ENCODE peak calls at places on chromosomes 16 and 17, in seven cellular contexts. One of them, this sample, is unnamed.

GRCh38 chr17:40490289-40490853 is 11.1 kb downstream of the TNS4 start:
- DNase-seq in stimulated activated naive B cell treated with anti-CD40 and anti-IgM and Interleukin-4, amounts not matched to agents 10 μg/mL and 1 μg/mL and 100 μg/mL, for 72 hours: no peak
- DNase-seq in stimulated activated naive CD4-positive, alpha-beta T cell treated with Interleukin-2 at 50 U/mL for 16 hours: peak; percentile 19
- DNase-seq in CD8-positive, alpha-beta memory T cell: no peak
- DNase-seq in anterior cingulate cortex: no peak
- DNase-seq in ELR: no peak
- DNase-seq in SHP77 treated with DMSO at 0.1 percent for 48 hours: no peak
- DNase-seq in this sample: no peak

GRCh38 chr17:1906622-1907021 is 76.8 kb downstream of the RPA1 start:
- DNase-seq in stimulated activated naive B cell treated with anti-CD40 and anti-IgM and Interleukin-4, amounts not matched to agents 10 μg/mL and 1 μg/mL and 100 μg/mL, for 72 hours: no peak
- DNase-seq in stimulated activated naive CD4-positive, alpha-beta T cell treated with Interleukin-2 at 50 U/mL for 16 hours: no peak
- DNase-seq in CD8-positive, alpha-beta memory T cell: no peak
- DNase-seq in anterior cingulate cortex: no peak
- DNase-seq in ELR: peak; percentile 7
- DNase-seq in SHP77 treated with DMSO at 0.1 percent for 48 hours: no peak
- DNase-seq in this sample: no peak

GRCh38 chr16:89945654-89946053 is 2.9 kb upstream of the DEF8 start:
- DNase-seq in stimulated activated naive B cell treated with anti-CD40 and anti-IgM and Interleukin-4, amounts not matched to agents 10 μg/mL and 1 μg/mL and 100 μg/mL, for 72 hours: no peak
- DNase-seq in stimulated activated naive CD4-positive, alpha-beta T cell treated with Interleukin-2 at 50 U/mL for 16 hours: no peak
- DNase-seq in CD8-positive, alpha-beta memory T cell: no peak
- DNase-seq in anterior cingulate cortex: no peak
- DNase-seq in ELR: no peak
- DNase-seq in SHP77 treated with DMSO at 0.1 percent for 48 hours: peak; percentile 10
- DNase-seq in this sample: no peak

GRCh38 chr17:57574040-57574513 is 171.0 kb downstream of the CCDC182 start:
- DNase-seq in stimulated activated naive B cell treated with anti-CD40 and anti-IgM and Interleukin-4, amounts not matched to agents 10 μg/mL and 1 μg/mL and 100 μg/mL, for 72 hours: no peak
- DNase-seq in stimulated activated naive CD4-positive, alpha-beta T cell treated with Interleukin-2 at 50 U/mL for 16 hours: no peak
- DNase-seq in CD8-positive, alpha-beta memory T cell: no peak
- DNase-seq in anterior cingulate cortex: no peak
- DNase-seq in ELR: no peak
- DNase-seq in SHP77 treated with DMSO at 0.1 percent for 48 hours: no peak
- DNase-seq in this sample: no peak

GRCh38 chr17:36183001-36183810 is 6.8 kb upstream of the TBC1D3B start:
- DNase-seq in stimulated activated naive B cell treated with anti-CD40 and anti-IgM and Interleukin-4, amounts not matched to agents 10 μg/mL and 1 μg/mL and 100 μg/mL, for 72 hours: no peak
- DNase-seq in stimulated activated naive CD4-positive, alpha-beta T cell treated with Interleukin-2 at 50 U/mL for 16 hours: peak; percentile 12
- DNase-seq in CD8-positive, alpha-beta memory T cell: no peak
- DNase-seq in anterior cingulate cortex: no peak
- DNase-seq in ELR: peak; percentile 61
- DNase-seq in SHP77 treated with DMSO at 0.1 percent for 48 hours: no peak
- DNase-seq in this sample: peak; percentile 95

GRCh38 chr17:29179232-29180036 is 764 bp downstream of the MYO18A start:
- DNase-seq in stimulated activated naive B cell treated with anti-CD40 and anti-IgM and Interleukin-4, amounts not matched to agents 10 μg/mL and 1 μg/mL and 100 μg/mL, for 72 hours: no peak
- DNase-seq in stimulated activated naive CD4-positive, alpha-beta T cell treated with Interleukin-2 at 50 U/mL for 16 hours: no peak
- DNase-seq in CD8-positive, alpha-beta memory T cell: no peak
- DNase-seq in anterior cingulate cortex: no peak
- DNase-seq in ELR: peak; percentile 60
- DNase-seq in SHP77 treated with DMSO at 0.1 percent for 48 hours: peak; percentile 17
- DNase-seq in this sample: peak; percentile 80

GRCh38 chr16:23378256-23378655 is 74.7 kb downstream of the COG7 start:
- DNase-seq in stimulated activated naive B cell treated with anti-CD40 and anti-IgM and Interleukin-4, amounts not matched to agents 10 μg/mL and 1 μg/mL and 100 μg/mL, for 72 hours: no peak
- DNase-seq in stimulated activated naive CD4-positive, alpha-beta T cell treated with Interleukin-2 at 50 U/mL for 16 hours: no peak
- DNase-seq in CD8-positive, alpha-beta memory T cell: no peak
- DNase-seq in anterior cingulate cortex: no peak
- DNase-seq in ELR: no peak
- DNase-seq in SHP77 treated with DMSO at 0.1 percent for 48 hours: no peak
- DNase-seq in this sample: no peak

GRCh38 chr17:75876938-75877751 is 1.2 kb downstream of the TRIM47 start:
- DNase-seq in stimulated activated naive B cell treated with anti-CD40 and anti-IgM and Interleukin-4, amounts not matched to agents 10 μg/mL and 1 μg/mL and 100 μg/mL, for 72 hours: no peak
- DNase-seq in stimulated activated naive CD4-positive, alpha-beta T cell treated with Interleukin-2 at 50 U/mL for 16 hours: peak; percentile 24
- DNase-seq in CD8-positive, alpha-beta memory T cell: no peak
- DNase-seq in anterior cingulate cortex: peak; percentile 61
- DNase-seq in ELR: peak; percentile 98
- DNase-seq in SHP77 treated with DMSO at 0.1 percent for 48 hours: peak; percentile 50
- DNase-seq in this sample: peak; percentile 56

GRCh38 chr17:15462962-15463361 is 4.5 kb downstream of the CDRT4 start:
- DNase-seq in stimulated activated naive B cell treated with anti-CD40 and anti-IgM and Interleukin-4, amounts not matched to agents 10 μg/mL and 1 μg/mL and 100 μg/mL, for 72 hours: no peak
- DNase-seq in stimulated activated naive CD4-positive, alpha-beta T cell treated with Interleukin-2 at 50 U/mL for 16 hours: no peak
- DNase-seq in CD8-positive, alpha-beta memory T cell: no peak
- DNase-seq in anterior cingulate cortex: no peak
- DNase-seq in ELR: no peak
- DNase-seq in SHP77 treated with DMSO at 0.1 percent for 48 hours: no peak
- DNase-seq in this sample: no peak

GRCh38 chr16:87747626-87748025 is 18.2 kb downstream of the KLHDC4 start:
- DNase-seq in stimulated activated naive B cell treated with anti-CD40 and anti-IgM and Interleukin-4, amounts not matched to agents 10 μg/mL and 1 μg/mL and 100 μg/mL, for 72 hours: no peak
- DNase-seq in stimulated activated naive CD4-positive, alpha-beta T cell treated with Interleukin-2 at 50 U/mL for 16 hours: no peak
- DNase-seq in CD8-positive, alpha-beta memory T cell: no peak
- DNase-seq in anterior cingulate cortex: no peak
- DNase-seq in ELR: no peak
- DNase-seq in SHP77 treated with DMSO at 0.1 percent for 48 hours: no peak
- DNase-seq in this sample: peak; percentile 56

GRCh38 chr17:79872762-79873161 is 33.5 kb upstream of the CBX4 start:
- DNase-seq in stimulated activated naive B cell treated with anti-CD40 and anti-IgM and Interleukin-4, amounts not matched to agents 10 μg/mL and 1 μg/mL and 100 μg/mL, for 72 hours: no peak
- DNase-seq in stimulated activated naive CD4-positive, alpha-beta T cell treated with Interleukin-2 at 50 U/mL for 16 hours: no peak
- DNase-seq in CD8-positive, alpha-beta memory T cell: no peak
- DNase-seq in anterior cingulate cortex: no peak
- DNase-seq in ELR: no peak
- DNase-seq in SHP77 treated with DMSO at 0.1 percent for 48 hours: no peak
- DNase-seq in this sample: no peak

GRCh38 chr17:4625181-4625601 is 16.3 kb downstream of the ALOX15 start:
- DNase-seq in stimulated activated naive B cell treated with anti-CD40 and anti-IgM and Interleukin-4, amounts not matched to agents 10 μg/mL and 1 μg/mL and 100 μg/mL, for 72 hours: no peak
- DNase-seq in stimulated activated naive CD4-positive, alpha-beta T cell treated with Interleukin-2 at 50 U/mL for 16 hours: no peak
- DNase-seq in CD8-positive, alpha-beta memory T cell: no peak
- DNase-seq in anterior cingulate cortex: no peak
- DNase-seq in ELR: no peak
- DNase-seq in SHP77 treated with DMSO at 0.1 percent for 48 hours: no peak
- DNase-seq in this sample: no peak

GRCh38 chr16:12601290-12601900 is 202.3 kb downstream of the CPPED1 start:
- DNase-seq in stimulated activated naive B cell treated with anti-CD40 and anti-IgM and Interleukin-4, amounts not matched to agents 10 μg/mL and 1 μg/mL and 100 μg/mL, for 72 hours: no peak
- DNase-seq in stimulated activated naive CD4-positive, alpha-beta T cell treated with Interleukin-2 at 50 U/mL for 16 hours: no peak
- DNase-seq in CD8-positive, alpha-beta memory T cell: no peak
- DNase-seq in anterior cingulate cortex: no peak
- DNase-seq in ELR: no peak
- DNase-seq in SHP77 treated with DMSO at 0.1 percent for 48 hours: no peak
- DNase-seq in this sample: no peak

GRCh38 chr17:8873801-8874715 is 6.6 kb upstream of the PIK3R6 start:
- DNase-seq in stimulated activated naive B cell treated with anti-CD40 and anti-IgM and Interleukin-4, amounts not matched to agents 10 μg/mL and 1 μg/mL and 100 μg/mL, for 72 hours: no peak
- DNase-seq in stimulated activated naive CD4-positive, alpha-beta T cell treated with Interleukin-2 at 50 U/mL for 16 hours: no peak
- DNase-seq in CD8-positive, alpha-beta memory T cell: no peak
- DNase-seq in anterior cingulate cortex: no peak
- DNase-seq in ELR: no peak
- DNase-seq in SHP77 treated with DMSO at 0.1 percent for 48 hours: no peak
- DNase-seq in this sample: no peak

GRCh38 chr17:41782142-41782541 is 4.4 kb downstream of the JUP start:
- DNase-seq in stimulated activated naive B cell treated with anti-CD40 and anti-IgM and Interleukin-4, amounts not matched to agents 10 μg/mL and 1 μg/mL and 100 μg/mL, for 72 hours: no peak
- DNase-seq in stimulated activated naive CD4-positive, alpha-beta T cell treated with Interleukin-2 at 50 U/mL for 16 hours: no peak
- DNase-seq in CD8-positive, alpha-beta memory T cell: no peak
- DNase-seq in anterior cingulate cortex: no peak
- DNase-seq in ELR: no peak
- DNase-seq in SHP77 treated with DMSO at 0.1 percent for 48 hours: no peak
- DNase-seq in this sample: no peak

GRCh38 chr17:49779730-49780220 is 8.7 kb upstream of the KAT7 start:
- DNase-seq in stimulated activated naive B cell treated with anti-CD40 and anti-IgM and Interleukin-4, amounts not matched to agents 10 μg/mL and 1 μg/mL and 100 μg/mL, for 72 hours: no peak
- DNase-seq in stimulated activated naive CD4-positive, alpha-beta T cell treated with Interleukin-2 at 50 U/mL for 16 hours: no peak
- DNase-seq in CD8-positive, alpha-beta memory T cell: peak; percentile 13
- DNase-seq in anterior cingulate cortex: no peak
- DNase-seq in ELR: peak; percentile 87
- DNase-seq in SHP77 treated with DMSO at 0.1 percent for 48 hours: peak; percentile 12
- DNase-seq in this sample: peak; percentile 28

GRCh38 chr16:85169333-85170065 is 57.2 kb upstream of the CIBAR2 start:
- DNase-seq in stimulated activated naive B cell treated with anti-CD40 and anti-IgM and Interleukin-4, amounts not matched to agents 10 μg/mL and 1 μg/mL and 100 μg/mL, for 72 hours: no peak
- DNase-seq in stimulated activated naive CD4-positive, alpha-beta T cell treated with Interleukin-2 at 50 U/mL for 16 hours: no peak
- DNase-seq in CD8-positive, alpha-beta memory T cell: no peak
- DNase-seq in anterior cingulate cortex: no peak
- DNase-seq in ELR: peak; percentile 58
- DNase-seq in SHP77 treated with DMSO at 0.1 percent for 48 hours: no peak
- DNase-seq in this sample: peak; percentile 41

GRCh38 chr16:21053595-21053994 is 97.1 kb downstream of the DNAH3 start:
- DNase-seq in stimulated activated naive B cell treated with anti-CD40 and anti-IgM and Interleukin-4, amounts not matched to agents 10 μg/mL and 1 μg/mL and 100 μg/mL, for 72 hours: no peak
- DNase-seq in stimulated activated naive CD4-positive, alpha-beta T cell treated with Interleukin-2 at 50 U/mL for 16 hours: no peak
- DNase-seq in CD8-positive, alpha-beta memory T cell: no peak
- DNase-seq in anterior cingulate cortex: no peak
- DNase-seq in ELR: no peak
- DNase-seq in SHP77 treated with DMSO at 0.1 percent for 48 hours: no peak
- DNase-seq in this sample: no peak

GRCh38 chr16:35598696-35599332 is 2139.4 kb downstream of the TP53TG3F start:
- DNase-seq in stimulated activated naive B cell treated with anti-CD40 and anti-IgM and Interleukin-4, amounts not matched to agents 10 μg/mL and 1 μg/mL and 100 μg/mL, for 72 hours: no peak
- DNase-seq in stimulated activated naive CD4-positive, alpha-beta T cell treated with Interleukin-2 at 50 U/mL for 16 hours: no peak
- DNase-seq in CD8-positive, alpha-beta memory T cell: no peak
- DNase-seq in anterior cingulate cortex: no peak
- DNase-seq in ELR: no peak
- DNase-seq in SHP77 treated with DMSO at 0.1 percent for 48 hours: peak; percentile 77
- DNase-seq in this sample: no peak

GRCh38 chr17:7133916-7134315 is 19.3 kb upstream of the ASGR2 start:
- DNase-seq in stimulated activated naive B cell treated with anti-CD40 and anti-IgM and Interleukin-4, amounts not matched to agents 10 μg/mL and 1 μg/mL and 100 μg/mL, for 72 hours: no peak
- DNase-seq in stimulated activated naive CD4-positive, alpha-beta T cell treated with Interleukin-2 at 50 U/mL for 16 hours: no peak
- DNase-seq in CD8-positive, alpha-beta memory T cell: no peak
- DNase-seq in anterior cingulate cortex: no peak
- DNase-seq in ELR: no peak
- DNase-seq in SHP77 treated with DMSO at 0.1 percent for 48 hours: no peak
- DNase-seq in this sample: no peak

GRCh38 chr17:27980035-27980434 is 62.4 kb upstream of the NLK start:
- DNase-seq in stimulated activated naive B cell treated with anti-CD40 and anti-IgM and Interleukin-4, amounts not matched to agents 10 μg/mL and 1 μg/mL and 100 μg/mL, for 72 hours: no peak
- DNase-seq in stimulated activated naive CD4-positive, alpha-beta T cell treated with Interleukin-2 at 50 U/mL for 16 hours: no peak
- DNase-seq in CD8-positive, alpha-beta memory T cell: no peak
- DNase-seq in anterior cingulate cortex: no peak
- DNase-seq in ELR: peak; percentile 93
- DNase-seq in SHP77 treated with DMSO at 0.1 percent for 48 hours: no peak
- DNase-seq in this sample: no peak

GRCh38 chr17:36195474-36196098 is 972 bp downstream of the CCL3L1 start:
- DNase-seq in stimulated activated naive B cell treated with anti-CD40 and anti-IgM and Interleukin-4, amounts not matched to agents 10 μg/mL and 1 μg/mL and 100 μg/mL, for 72 hours: no peak
- DNase-seq in stimulated activated naive CD4-positive, alpha-beta T cell treated with Interleukin-2 at 50 U/mL for 16 hours: no peak
- DNase-seq in CD8-positive, alpha-beta memory T cell: no peak
- DNase-seq in anterior cingulate cortex: no peak
- DNase-seq in ELR: no peak
- DNase-seq in SHP77 treated with DMSO at 0.1 percent for 48 hours: no peak
- DNase-seq in this sample: no peak

GRCh38 chr16:81436381-81436780 is 8.2 kb upstream of the CMIP start:
- DNase-seq in stimulated activated naive B cell treated with anti-CD40 and anti-IgM and Interleukin-4, amounts not matched to agents 10 μg/mL and 1 μg/mL and 100 μg/mL, for 72 hours: no peak
- DNase-seq in stimulated activated naive CD4-positive, alpha-beta T cell treated with Interleukin-2 at 50 U/mL for 16 hours: no peak
- DNase-seq in CD8-positive, alpha-beta memory T cell: no peak
- DNase-seq in anterior cingulate cortex: no peak
- DNase-seq in ELR: peak; percentile 32
- DNase-seq in SHP77 treated with DMSO at 0.1 percent for 48 hours: no peak
- DNase-seq in this sample: no peak

GRCh38 chr17:83104577-83105505 is 25.4 kb downstream of the METRNL start:
- DNase-seq in stimulated activated naive B cell treated with anti-CD40 and anti-IgM and Interleukin-4, amounts not matched to agents 10 μg/mL and 1 μg/mL and 100 μg/mL, for 72 hours: no peak
- DNase-seq in stimulated activated naive CD4-positive, alpha-beta T cell treated with Interleukin-2 at 50 U/mL for 16 hours: no peak
- DNase-seq in CD8-positive, alpha-beta memory T cell: no peak
- DNase-seq in anterior cingulate cortex: no peak
- DNase-seq in ELR: no peak
- DNase-seq in SHP77 treated with DMSO at 0.1 percent for 48 hours: no peak
- DNase-seq in this sample: no peak

This sample was measured in HuH-7.